ENCODE peak calls at places on chromosomes 2 and 18, in eight cellular contexts. One of them, this sample, is unnamed.

GRCh38 chr2:138708682-138709241 is 71.4 kb downstream of the NXPH2 start:
- DNase-seq in fibroblast of the aortic adventitia: peak
- DNase-seq in fibroblast of villous mesenchyme: peak
- DNase-seq in GM10248: no peak
- DNase-seq in kidney: no peak
- DNase-seq in choroid plexus epithelial cell: peak
- DNase-seq in RWPE1: no peak
- DNase-seq in fibroblast of pulmonary artery: peak
- DNase-seq in this sample: no peak

GRCh38 chr18:75083761-75084160 is 125.2 kb downstream of the PTGR3 start:
- DNase-seq in fibroblast of the aortic adventitia: no peak
- DNase-seq in fibroblast of villous mesenchyme: no peak
- DNase-seq in GM10248: no peak
- DNase-seq in kidney: peak
- DNase-seq in choroid plexus epithelial cell: no peak
- DNase-seq in RWPE1: no peak
- DNase-seq in fibroblast of pulmonary artery: no peak
- DNase-seq in this sample: no peak

GRCh38 chr18:46536215-46536874 is 120.7 kb downstream of the LOXHD1 start:
- DNase-seq in fibroblast of the aortic adventitia: no peak
- DNase-seq in fibroblast of villous mesenchyme: no peak
- DNase-seq in GM10248: no peak
- DNase-seq in kidney: no peak
- DNase-seq in choroid plexus epithelial cell: no peak
- DNase-seq in RWPE1: peak
- DNase-seq in fibroblast of pulmonary artery: no peak
- DNase-seq in this sample: no peak

GRCh38 chr2:231034291-231034882 is 2.9 kb upstream of the C2orf72 start:
- DNase-seq in fibroblast of the aortic adventitia: no peak
- DNase-seq in fibroblast of villous mesenchyme: no peak
- DNase-seq in GM10248: no peak
- DNase-seq in kidney: no peak
- DNase-seq in choroid plexus epithelial cell: no peak
- DNase-seq in RWPE1: no peak
- DNase-seq in fibroblast of pulmonary artery: no peak
- DNase-seq in this sample: no peak

GRCh38 chr2:206127656-206128055 is 31.6 kb downstream of the NDUFS1 start:
- DNase-seq in fibroblast of the aortic adventitia: no peak
- DNase-seq in fibroblast of villous mesenchyme: no peak
- DNase-seq in GM10248: no peak
- DNase-seq in kidney: no peak
- DNase-seq in choroid plexus epithelial cell: peak
- DNase-seq in RWPE1: no peak
- DNase-seq in fibroblast of pulmonary artery: no peak
- DNase-seq in this sample: no peak

GRCh38 chr18:63562284-63562683 is 20.1 kb downstream of the SERPINB12 start:
- DNase-seq in fibroblast of the aortic adventitia: no peak
- DNase-seq in fibroblast of villous mesenchyme: no peak
- DNase-seq in GM10248: no peak
- DNase-seq in kidney: no peak
- DNase-seq in choroid plexus epithelial cell: no peak
- DNase-seq in RWPE1: no peak
- DNase-seq in fibroblast of pulmonary artery: no peak
- DNase-seq in this sample: no peak

GRCh38 chr2:172442072-172442895 is 14.9 kb downstream of the ITGA6 start:
- DNase-seq in fibroblast of the aortic adventitia: peak
- DNase-seq in fibroblast of villous mesenchyme: peak
- DNase-seq in GM10248: no peak
- DNase-seq in kidney: peak
- DNase-seq in choroid plexus epithelial cell: peak
- DNase-seq in RWPE1: peak
- DNase-seq in fibroblast of pulmonary artery: peak
- DNase-seq in this sample: no peak

GRCh38 chr2:130760754-130761751 is 5.7 kb downstream of the AMER3 start:
- DNase-seq in fibroblast of the aortic adventitia: no peak
- DNase-seq in fibroblast of villous mesenchyme: no peak
- DNase-seq in GM10248: no peak
- DNase-seq in kidney: peak
- DNase-seq in choroid plexus epithelial cell: no peak
- DNase-seq in RWPE1: no peak
- DNase-seq in fibroblast of pulmonary artery: no peak
- DNase-seq in this sample: no peak

GRCh38 chr2:110679337-110679707 is 1.5 kb upstream of the BUB1 start:
- DNase-seq in fibroblast of the aortic adventitia: peak
- DNase-seq in fibroblast of villous mesenchyme: peak
- DNase-seq in GM10248: no peak
- DNase-seq in kidney: no peak
- DNase-seq in choroid plexus epithelial cell: no peak
- DNase-seq in RWPE1: no peak
- DNase-seq in fibroblast of pulmonary artery: peak
- DNase-seq in this sample: no peak

GRCh38 chr2:186718895-186719294 is 25.0 kb downstream of the FAM171B start:
- DNase-seq in fibroblast of the aortic adventitia: no peak
- DNase-seq in fibroblast of villous mesenchyme: no peak
- DNase-seq in GM10248: no peak
- DNase-seq in kidney: no peak
- DNase-seq in choroid plexus epithelial cell: no peak
- DNase-seq in RWPE1: no peak
- DNase-seq in fibroblast of pulmonary artery: no peak
- DNase-seq in this sample: no peak

DNA sequence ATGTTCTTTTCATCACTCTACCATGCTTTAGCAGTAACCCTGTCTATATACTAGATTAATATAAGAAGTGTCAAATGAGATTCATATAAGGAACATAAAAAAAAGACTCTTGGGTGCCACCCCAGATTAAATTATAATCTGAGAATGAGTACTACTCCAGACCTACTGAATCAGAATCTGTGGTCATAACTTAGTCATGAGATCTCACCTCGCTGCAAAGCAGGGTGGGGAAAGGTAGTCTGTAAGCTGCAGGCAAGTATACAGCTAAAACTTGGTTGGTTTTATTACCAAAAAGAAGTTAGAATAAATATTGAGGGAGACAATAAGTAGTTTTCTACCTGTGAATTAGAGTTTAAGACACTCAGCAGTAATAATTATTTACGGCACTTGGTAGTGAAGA is 175.6 kb downstream of the PARD3B start:
- DNase-seq in fibroblast of the aortic adventitia: no peak
- DNase-seq in fibroblast of villous mesenchyme: no peak
- DNase-seq in GM10248: no peak
- DNase-seq in kidney: no peak
- DNase-seq in choroid plexus epithelial cell: no peak
- DNase-seq in RWPE1: no peak
- DNase-seq in fibroblast of pulmonary artery: no peak
- DNase-seq in this sample: no peak
- TF ChIP-seq CTCF in fibroblast of the aortic adventitia: no peak
- TF ChIP-seq CTCF in fibroblast of villous mesenchyme: no peak
- TF ChIP-seq CTCF in GM10248: no peak
- TF ChIP-seq CTCF in kidney: no peak
- TF ChIP-seq CTCF in choroid plexus epithelial cell: no peak
- TF ChIP-seq CTCF in RWPE1: no peak
- TF ChIP-seq CTCF in fibroblast of pulmonary artery: no peak
- TF ChIP-seq CTCF in this sample: no peak

GRCh38 chr2:61144697-61145268 is 17.2 kb upstream of the C2orf74 start:
- DNase-seq in fibroblast of the aortic adventitia: peak
- DNase-seq in fibroblast of villous mesenchyme: peak
- DNase-seq in GM10248: peak
- DNase-seq in kidney: peak
- DNase-seq in choroid plexus epithelial cell: peak
- DNase-seq in RWPE1: peak
- DNase-seq in fibroblast of pulmonary artery: peak
- DNase-seq in this sample: peak

GRCh38 chr2:61145990-61146389 is 16.0 kb upstream of the C2orf74 start:
- DNase-seq in fibroblast of the aortic adventitia: no peak
- DNase-seq in fibroblast of villous mesenchyme: no peak
- DNase-seq in GM10248: no peak
- DNase-seq in kidney: no peak
- DNase-seq in choroid plexus epithelial cell: no peak
- DNase-seq in RWPE1: no peak
- DNase-seq in fibroblast of pulmonary artery: no peak
- DNase-seq in this sample: no peak

GRCh38 chr2:61151434-61151833 is 10.6 kb upstream of the C2orf74 start:
- DNase-seq in fibroblast of the aortic adventitia: peak
- DNase-seq in fibroblast of villous mesenchyme: peak
- DNase-seq in GM10248: no peak
- DNase-seq in kidney: no peak
- DNase-seq in choroid plexus epithelial cell: peak
- DNase-seq in RWPE1: peak
- DNase-seq in fibroblast of pulmonary artery: peak
- DNase-seq in this sample: no peak

DNA sequence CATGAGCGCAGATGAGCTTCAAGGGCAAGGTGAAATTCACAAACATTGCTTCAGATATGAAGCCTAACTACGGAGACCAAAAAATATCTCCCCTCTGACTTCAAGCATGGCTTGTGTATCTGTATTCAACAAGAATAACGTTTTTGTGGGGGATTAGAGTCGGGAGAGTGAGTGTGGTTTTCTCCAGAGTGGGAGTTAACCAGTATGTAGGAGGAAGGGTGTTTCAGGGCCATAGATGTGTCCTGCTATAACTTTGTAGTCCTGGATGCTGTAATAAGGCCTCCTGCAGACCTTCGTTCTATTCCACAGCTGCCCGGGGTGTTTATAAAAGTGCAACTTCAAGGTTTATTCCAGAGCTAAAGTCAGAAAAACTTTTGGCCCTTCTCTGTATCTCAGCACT is 12.9 kb upstream of the C2orf74 start:
- DNase-seq in fibroblast of the aortic adventitia: no peak
- DNase-seq in fibroblast of villous mesenchyme: no peak
- DNase-seq in GM10248: no peak
- DNase-seq in kidney: no peak
- DNase-seq in choroid plexus epithelial cell: no peak
- DNase-seq in RWPE1: no peak
- DNase-seq in fibroblast of pulmonary artery: no peak
- DNase-seq in this sample: no peak
- TF ChIP-seq CTCF in fibroblast of the aortic adventitia: no peak
- TF ChIP-seq CTCF in fibroblast of villous mesenchyme: no peak
- TF ChIP-seq CTCF in GM10248: no peak
- TF ChIP-seq CTCF in kidney: no peak
- TF ChIP-seq CTCF in choroid plexus epithelial cell: no peak
- TF ChIP-seq CTCF in RWPE1: no peak
- TF ChIP-seq CTCF in fibroblast of pulmonary artery: no peak
- TF ChIP-seq CTCF in this sample: no peak

DNA sequence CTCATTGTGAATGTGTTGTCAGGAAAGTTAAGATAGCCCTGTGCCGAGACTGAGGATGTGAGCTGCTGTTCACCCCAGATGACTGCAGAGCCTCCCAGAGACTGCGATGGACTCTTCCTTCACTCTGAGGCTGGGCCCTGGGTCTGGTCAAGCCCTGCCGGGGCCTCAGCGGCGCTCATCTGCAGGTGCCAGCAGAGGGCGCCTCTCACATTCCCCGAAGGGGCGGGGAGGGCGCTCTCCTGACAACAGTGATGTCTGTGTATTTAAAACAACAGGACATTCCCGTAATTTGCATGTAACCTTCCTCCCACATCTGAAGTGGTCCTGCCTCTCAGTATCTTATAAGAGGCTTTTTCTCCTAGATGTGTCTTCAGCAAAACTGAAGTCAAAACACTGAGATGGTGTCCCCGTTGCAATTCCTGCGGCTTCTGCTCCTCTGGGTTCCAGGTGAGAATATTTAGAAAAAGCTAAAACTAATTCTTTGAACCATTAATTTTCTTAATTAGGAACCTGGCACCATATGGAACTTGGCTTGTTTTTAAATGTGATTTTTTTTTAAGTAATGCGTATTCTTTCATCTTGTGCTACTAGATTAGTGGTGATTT is 1377.9 kb downstream of the RPIA start:
- DNase-seq in fibroblast of the aortic adventitia: peak
- DNase-seq in fibroblast of villous mesenchyme: no peak
- DNase-seq in GM10248: peak
- DNase-seq in kidney: peak
- DNase-seq in choroid plexus epithelial cell: peak
- DNase-seq in RWPE1: peak
- DNase-seq in fibroblast of pulmonary artery: no peak
- DNase-seq in this sample: no peak
- TF ChIP-seq CTCF in fibroblast of the aortic adventitia: peak
- TF ChIP-seq CTCF in fibroblast of villous mesenchyme: peak
- TF ChIP-seq CTCF in GM10248: peak
- TF ChIP-seq CTCF in kidney: peak
- TF ChIP-seq CTCF in choroid plexus epithelial cell: peak
- TF ChIP-seq CTCF in RWPE1: no peak
- TF ChIP-seq CTCF in fibroblast of pulmonary artery: no peak
- TF ChIP-seq CTCF in this sample: no peak

GRCh38 chr2:188976545-188977268 is 2.5 kb downstream of the COL3A1 start:
- DNase-seq in fibroblast of the aortic adventitia: peak
- DNase-seq in fibroblast of villous mesenchyme: peak
- DNase-seq in GM10248: no peak
- DNase-seq in kidney: no peak
- DNase-seq in choroid plexus epithelial cell: peak
- DNase-seq in RWPE1: peak
- DNase-seq in fibroblast of pulmonary artery: peak
- DNase-seq in this sample: no peak

GRCh38 chr2:188979119-188979729 is 5.1 kb downstream of the COL3A1 start:
- DNase-seq in fibroblast of the aortic adventitia: peak
- DNase-seq in fibroblast of villous mesenchyme: peak
- DNase-seq in GM10248: no peak
- DNase-seq in kidney: no peak
- DNase-seq in choroid plexus epithelial cell: peak
- DNase-seq in RWPE1: no peak
- DNase-seq in fibroblast of pulmonary artery: no peak
- DNase-seq in this sample: no peak

GRCh38 chr2:188979730-188980123 is 5.6 kb downstream of the COL3A1 start:
- DNase-seq in fibroblast of the aortic adventitia: peak
- DNase-seq in fibroblast of villous mesenchyme: peak
- DNase-seq in GM10248: no peak
- DNase-seq in kidney: no peak
- DNase-seq in choroid plexus epithelial cell: peak
- DNase-seq in RWPE1: no peak
- DNase-seq in fibroblast of pulmonary artery: peak
- DNase-seq in this sample: no peak

GRCh38 chr2:188975497-188976102 is 1.4 kb downstream of the COL3A1 start:
- DNase-seq in fibroblast of the aortic adventitia: peak
- DNase-seq in fibroblast of villous mesenchyme: peak
- DNase-seq in GM10248: no peak
- DNase-seq in kidney: no peak
- DNase-seq in choroid plexus epithelial cell: peak
- DNase-seq in RWPE1: no peak
- DNase-seq in fibroblast of pulmonary artery: peak
- DNase-seq in this sample: no peak

DNA sequence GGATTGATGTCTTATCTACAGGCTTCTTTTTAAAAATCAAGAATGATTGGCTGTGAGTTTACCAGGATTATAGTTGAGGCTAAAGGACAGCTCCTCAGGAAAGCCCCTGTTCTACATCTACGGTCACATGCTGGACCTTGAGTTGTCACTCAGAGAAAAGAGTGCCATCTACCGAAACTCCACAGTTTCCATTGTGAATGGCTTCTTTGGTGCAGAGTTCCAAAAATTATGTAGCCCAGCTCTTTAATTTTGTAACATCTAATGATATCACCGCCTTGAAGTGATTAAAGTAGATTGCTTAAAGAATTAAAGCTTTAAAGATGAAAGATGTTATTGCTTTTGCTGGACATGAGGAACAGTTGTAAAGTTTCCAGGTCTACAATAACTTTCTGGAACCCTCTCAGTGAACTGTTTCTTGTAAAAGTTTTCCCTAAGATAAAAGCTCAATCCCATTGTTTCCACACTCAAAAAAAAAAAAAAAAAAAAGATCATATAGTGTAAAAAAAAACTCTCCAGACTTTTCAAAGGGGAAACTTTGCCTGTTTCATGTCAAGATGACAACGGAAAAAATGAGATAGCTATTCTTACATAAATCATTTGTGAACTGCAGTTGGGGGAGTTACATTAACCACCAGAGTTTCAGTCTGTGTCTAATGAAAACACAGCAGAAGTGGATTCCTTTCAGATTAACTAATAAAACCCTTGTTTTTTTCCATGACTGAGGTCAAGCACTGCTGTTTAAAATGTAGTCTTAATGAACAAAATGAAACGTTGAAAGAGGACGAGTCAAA is 4.3 kb downstream of the COL3A1 start:
- DNase-seq in fibroblast of the aortic adventitia: peak
- DNase-seq in fibroblast of villous mesenchyme: peak
- DNase-seq in GM10248: peak
- DNase-seq in kidney: no peak
- DNase-seq in choroid plexus epithelial cell: peak
- DNase-seq in RWPE1: no peak
- DNase-seq in fibroblast of pulmonary artery: peak
- DNase-seq in this sample: no peak
- TF ChIP-seq CTCF in fibroblast of the aortic adventitia: peak
- TF ChIP-seq CTCF in fibroblast of villous mesenchyme: peak
- TF ChIP-seq CTCF in GM10248: peak
- TF ChIP-seq CTCF in kidney: no peak
- TF ChIP-seq CTCF in choroid plexus epithelial cell: peak
- TF ChIP-seq CTCF in RWPE1: peak
- TF ChIP-seq CTCF in fibroblast of pulmonary artery: peak
- TF ChIP-seq CTCF in this sample: no peak